ENCODE peak calls at places on chromosomes 1 and 21, in eight cellular contexts. R is AG04450, D is tibial artery, C is RWPE1, K is A673, I is body of pancreas, Q is OCI-LY7, G is breast epithelium. F is an unnamed sample.

GRCh38 chr1:51567653-51568052 is 48.6 kb upstream of the EPS15 start:
- DNase-seq in R (peak; percentile 30), D (no peak), C (peak; percentile 32), K (no peak), I (peak; percentile 17), Q (no peak), G (peak; percentile 50), F (no peak)

GRCh38 chr1:42430751-42431150 is 25.1 kb downstream of the ZMYND12 start:
- DNase-seq in R (no peak), D (no peak), C (no peak), K (no peak), I (no peak), Q (no peak), G (no peak), F (no peak)

GRCh38 chr1:85933901-85934300 is 222.7 kb downstream of the COL24A1 start:
- DNase-seq in R (no peak), D (no peak), C (no peak), K (no peak), I (no peak), Q (no peak), G (no peak), F (no peak)

GRCh38 chr1:30697977-30698376 is 25.4 kb downstream of the MATN1 start:
- DNase-seq in R (no peak), D (peak; percentile 63), C (peak; percentile 58), K (no peak), I (no peak), Q (no peak), G (no peak), F (no peak)

GRCh38 chr1:45787905-45788304 is 15.5 kb upstream of the MAST2 start:
- DNase-seq in R (no peak), D (no peak), C (no peak), K (no peak), I (peak; percentile 40), Q (peak; percentile 27), G (no peak), F (no peak)

GRCh38 chr1:17188217-17188616 is 16.7 kb upstream of the PADI1 start:
- DNase-seq in R (no peak), D (no peak), C (no peak), K (no peak), I (no peak), Q (no peak), G (no peak), F (no peak)

GRCh38 chr21:44419679-44420078 is 35.6 kb upstream of the LRRC3 start:
- DNase-seq in R (no peak), D (peak; percentile 19), C (no peak), K (no peak), I (no peak), Q (no peak), G (no peak), F (peak; percentile 2)

GRCh38 chr1:148362141-148362929 is 120.8 kb downstream of the PPIAL4G start:
- DNase-seq in R (no peak), D (no peak), C (peak; percentile 82), K (no peak), I (peak; percentile 30), Q (no peak), G (peak; percentile 40), F (no peak)

GRCh38 chr1:154433161-154433681 is 28.1 kb downstream of the IL6R start:
- DNase-seq in R (no peak), D (no peak), C (peak; percentile 87), K (no peak), I (no peak), Q (no peak), G (peak; percentile 58), F (no peak)

GRCh38 chr1:85550784-85551516 is 29.6 kb upstream of the CCN1 start:
- DNase-seq in R (peak; percentile 58), D (no peak), C (no peak), K (no peak), I (no peak), Q (no peak), G (no peak), F (no peak)

GRCh38 chr1:64898107-64898861 is 68.1 kb downstream of the JAK1 start:
- DNase-seq in R (peak; percentile 46), D (peak; percentile 95), C (peak; percentile 78), K (peak; percentile 90), I (peak; percentile 96), Q (peak; percentile 46), G (peak; percentile 83), F (no peak)

GRCh38 chr1:153271711-153272110 is 12.2 kb downstream of the LORICRIN start:
- DNase-seq in R (no peak), D (no peak), C (no peak), K (no peak), I (no peak), Q (no peak), G (no peak), F (no peak)

GRCh38 chr1:192732787-192733186 is 76.1 kb upstream of the RGS2 start:
- DNase-seq in R (no peak), D (no peak), C (no peak), K (peak; percentile 40), I (no peak), Q (peak; percentile 58), G (no peak), F (no peak)

GRCh38 chr1:109832935-109833334 is 69.2 kb upstream of the EPS8L3 start:
- DNase-seq in R (no peak), D (no peak), C (no peak), K (no peak), I (no peak), Q (no peak), G (no peak), F (no peak)

GRCh38 chr21:28485301-28486022 is 507.2 kb downstream of the LTN1 start:
- DNase-seq in R (peak; percentile 2), D (no peak), C (peak; percentile 4), K (no peak), I (no peak), Q (no peak), G (no peak), F (no peak)

GRCh38 chr21:15301736-15302135 is 236.9 kb upstream of the NRIP1 start:
- DNase-seq in R (no peak), D (no peak), C (no peak), K (no peak), I (no peak), Q (no peak), G (no peak), F (no peak)

GRCh38 chr1:55078470-55078869 is 39.1 kb downstream of the PCSK9 start:
- DNase-seq in R (no peak), D (no peak), C (no peak), K (no peak), I (no peak), Q (no peak), G (no peak), F (no peak)

GRCh38 chr1:229984310-229984991 is 82.6 kb upstream of the GALNT2 start:
- DNase-seq in R (no peak), D (no peak), C (no peak), K (no peak), I (no peak), Q (no peak), G (no peak), F (no peak)
- TF ChIP-seq CTCF in R (no peak), D (no peak), C (no peak), K (no peak), I (no peak), Q (no peak), G (no peak), F (no peak)

GRCh38 chr1:243917177-243917862 is 67.3 kb upstream of the AKT3 start:
- DNase-seq in R (peak; percentile 72), D (no peak), C (peak; percentile 52), K (peak; percentile 52), I (peak; percentile 27), Q (no peak), G (no peak), F (peak; percentile 78)
- H3K27ac ChIP-seq in R (peak overlapping the region; percentile 69), D (peak overlapping the region; percentile 42), C (no peak overlapping the region), K (no peak overlapping the region), I (no peak overlapping the region), Q (no peak overlapping the region), G (no peak overlapping the region), F (no peak overlapping the region)

GRCh38 chr1:8238141-8239038 is 79.5 kb upstream of the SLC45A1 start:
- DNase-seq in R (peak; percentile 78), D (no peak), C (no peak), K (no peak), I (no peak), Q (no peak), G (no peak), F (no peak)

GRCh38 chr1:8239306-8240023 is 78.4 kb upstream of the SLC45A1 start:
- DNase-seq in R (no peak), D (no peak), C (no peak), K (no peak), I (no peak), Q (no peak), G (no peak), F (no peak)

GRCh38 chr1:8241417-8242014 is 76.4 kb upstream of the SLC45A1 start:
- DNase-seq in R (no peak), D (no peak), C (no peak), K (no peak), I (no peak), Q (no peak), G (no peak), F (no peak)

GRCh38 chr1:8242498-8242897 is 75.4 kb upstream of the SLC45A1 start:
- DNase-seq in R (no peak), D (no peak), C (no peak), K (no peak), I (no peak), Q (no peak), G (no peak), F (no peak)

GRCh38 chr1:8239039-8239305 is 78.9 kb upstream of the SLC45A1 start:
- DNase-seq in R (no peak), D (peak; percentile 77), C (no peak), K (peak; percentile 18), I (peak; percentile 69), Q (no peak), G (peak; percentile 85), F (no peak)
- TF ChIP-seq CTCF in R (peak; percentile 34), D (peak; percentile 32), C (no peak), K (peak; percentile 46), I (peak; percentile 18), Q (no peak), G (peak; percentile 38), F (no peak)

GRCh38 chr1:208242829-208243521 is 1.2 kb downstream of the PLXNA2 start:
- DNase-seq in R (no peak), D (no peak), C (no peak), K (peak; percentile 18), I (no peak), Q (no peak), G (no peak), F (peak; percentile 85)

GRCh38 chr1:208241541-208241940 is 2.6 kb downstream of the PLXNA2 start:
- DNase-seq in R (no peak), D (no peak), C (no peak), K (no peak), I (no peak), Q (no peak), G (no peak), F (no peak)

GRCh38 chr1:208240698-208241355 is 3.4 kb downstream of the PLXNA2 start:
- DNase-seq in R (no peak), D (no peak), C (no peak), K (no peak), I (no peak), Q (no peak), G (no peak), F (no peak)

GRCh38 chr1:208243522-208243850 is 698 bp downstream of the PLXNA2 start:
- DNase-seq in R (no peak), D (no peak), C (no peak), K (peak; percentile 12), I (no peak), Q (no peak), G (no peak), F (no peak)

DNA sequence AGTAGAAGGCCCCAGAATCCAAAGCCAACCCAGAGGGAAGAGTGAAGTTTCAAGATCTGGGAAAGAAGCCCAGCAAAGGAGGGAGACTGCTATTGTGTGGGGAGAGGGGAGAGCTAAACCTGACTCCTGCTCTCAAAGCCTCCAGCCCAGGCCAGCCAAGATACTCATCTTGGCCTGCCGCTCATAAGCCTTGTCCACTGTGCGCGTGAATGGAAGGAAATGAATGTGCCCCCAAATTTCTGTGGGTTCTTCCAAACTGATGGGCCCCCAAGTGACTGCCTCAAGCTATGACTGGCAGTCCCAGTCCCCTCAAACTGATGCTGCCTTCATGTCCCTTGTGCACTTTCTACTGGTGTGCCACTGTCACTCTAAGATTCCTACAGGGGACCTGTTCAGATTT is 2.0 kb downstream of the PLXNA2 start:
- DNase-seq in R (no peak), D (no peak), C (no peak), K (no peak), I (no peak), Q (no peak), G (no peak), F (no peak)
- H3K27ac ChIP-seq in R (no peak overlapping the region), D (peak overlapping the region; percentile 86), C (no peak overlapping the region), K (no peak overlapping the region), I (peak overlapping the region; percentile 82), Q (no peak overlapping the region), G (no peak overlapping the region), F (peak overlapping the region; percentile 21)